ENCODE peak calls at places on chromosomes 1 and 21, in seven cellular contexts. C is fibroblast of lung, T is uterus, Q is cardiac muscle cell, P is heart left ventricle, B is Peyer's patch, K is HCT116. N is an unnamed sample.

GRCh38 chr1:228087771-228088251 is 5.3 kb downstream of the ARF1 start:
- DNase-seq in Q (no peak), K (no peak), T (no peak), B (peak), P (peak), C (peak), N (no peak)

GRCh38 chr1:87104945-87105344 is 190.5 kb downstream of the HS2ST1 start:
- DNase-seq in K (no peak), C (no peak), P (no peak), B (no peak), Q (no peak), T (no peak), N (no peak)

GRCh38 chr1:49102752-49103151 is 326.1 kb upstream of the BEND5 start:
- DNase-seq in C (peak), T (no peak), B (no peak), Q (no peak), P (no peak), K (no peak), N (no peak)

GRCh38 chr1:210464519-210465039 is 135.9 kb downstream of the HHAT start:
- DNase-seq in B (no peak), K (no peak), Q (no peak), P (no peak), T (peak), C (peak), N (no peak)

GRCh38 chr1:246302671-246303317 is 204.3 kb downstream of the SMYD3 start:
- DNase-seq in K (no peak), T (no peak), P (no peak), B (no peak), Q (peak), C (peak), N (no peak)

GRCh38 chr1:229599218-229599812 is 26.6 kb downstream of the TAF5L start:
- DNase-seq in K (no peak), B (no peak), P (no peak), C (no peak), T (no peak), Q (no peak), N (no peak)

GRCh38 chr1:225361176-225361575 is 66.7 kb downstream of the LBR start:
- DNase-seq in Q (no peak), P (no peak), C (peak), T (no peak), B (no peak), K (no peak), N (no peak)

GRCh38 chr21:38765056-38765455 is 40.7 kb upstream of the ETS2 start:
- DNase-seq in K (no peak), Q (no peak), C (no peak), T (no peak), B (no peak), P (no peak), N (no peak)

GRCh38 chr1:87149166-87150065 is 179.3 kb upstream of the LMO4 start:
- DNase-seq in C (peak), T (no peak), P (no peak), Q (no peak), K (no peak), B (no peak), N (no peak)

GRCh38 chr1:182688436-182688835 is 4.0 kb upstream of the RGS8 start:
- DNase-seq in B (no peak), C (no peak), P (no peak), T (no peak), K (no peak), Q (no peak), N (no peak)

GRCh38 chr1:77673030-77673429 is 9.4 kb downstream of the ZZZ3 start:
- DNase-seq in P (no peak), T (no peak), K (no peak), B (no peak), C (no peak), Q (no peak), N (no peak)

GRCh38 chr1:54800899-54801759 is at the start of gene TTC22:
- DNase-seq in B (peak), T (no peak), P (no peak), K (peak), C (no peak), Q (no peak), N (no peak)

GRCh38 chr1:53878492-53879105 is 11.0 kb downstream of the YIPF1 start:
- DNase-seq in C (peak), T (no peak), Q (peak), P (no peak), B (no peak), K (peak), N (no peak)

GRCh38 chr1:182806015-182806678 is 16.6 kb downstream of the NPL start:
- DNase-seq in T (no peak), C (no peak), P (no peak), Q (peak), B (no peak), K (peak), N (no peak)

GRCh38 chr21:29390778-29391177 is 92.1 kb downstream of the BACH1 start:
- DNase-seq in Q (no peak), P (no peak), C (no peak), B (no peak), T (no peak), K (no peak), N (no peak)

GRCh38 chr1:153881764-153882163 is 41.0 kb downstream of the GATAD2B start:
- DNase-seq in P (no peak), K (no peak), Q (no peak), C (peak), T (no peak), B (no peak), N (no peak)

GRCh38 chr1:32031578-32032286 is 18.1 kb downstream of the KHDRBS1 start:
- DNase-seq in K (no peak), P (no peak), Q (no peak), C (peak), B (no peak), T (no peak), N (no peak)

GRCh38 chr1:240413732-240414131 is 198.2 kb downstream of the GREM2 start:
- DNase-seq in C (peak), Q (no peak), P (no peak), B (no peak), T (no peak), K (no peak), N (no peak)

GRCh38 chr1:210129759-210130158 is 102.8 kb upstream of the SERTAD4 start:
- DNase-seq in C (no peak), K (no peak), Q (no peak), T (no peak), B (no peak), P (no peak), N (no peak)

GRCh38 chr1:22105611-22106207 is 37.2 kb downstream of the WNT4 start:
- DNase-seq in C (peak), K (peak), B (no peak), P (no peak), Q (peak), T (peak), N (no peak)

GRCh38 chr1:56099766-56100165 is 479.6 kb downstream of the PLPP3 start:
- DNase-seq in T (no peak), P (no peak), B (no peak), K (no peak), C (peak), Q (peak), N (no peak)

GRCh38 chr1:177913762-177914540 is 55.9 kb downstream of the SEC16B start:
- DNase-seq in K (peak), B (no peak), P (no peak), Q (peak), C (peak), T (no peak), N (no peak)

GRCh38 chr1:96843196-96843595 is 121.6 kb downstream of the PTBP2 start:
- DNase-seq in Q (no peak), P (no peak), K (no peak), B (no peak), T (no peak), C (peak), N (no peak)

GRCh38 chr1:13700521-13701273 is 709 bp downstream of the PRDM2 start:
- DNase-seq in T (peak), B (peak), P (peak), Q (no peak), K (no peak), C (peak), N (peak)

GRCh38 chr21:37565530-37566223 is 199.1 kb downstream of the DYRK1A start:
- DNase-seq in C (peak), P (no peak), K (no peak), B (no peak), Q (no peak), T (no peak), N (no peak)

GRCh38 chr21:44814498-44815023 is 3.3 kb downstream of the SUMO3 start:
- DNase-seq in B (no peak), T (no peak), K (no peak), Q (no peak), P (no peak), C (no peak), N (no peak)

GRCh38 chr1:231806623-231807470 is 180.3 kb downstream of the DISC1 start:
- DNase-seq in P (peak), C (no peak), T (no peak), B (peak), K (peak), Q (peak), N (peak)

GRCh38 chr1:244672961-244673695 is 20.2 kb downstream of the DESI2 start:
- DNase-seq in K (no peak), T (peak), Q (peak), C (peak), B (no peak), P (peak), N (no peak)

GRCh38 chr1:228365321-228366061 is 41.1 kb downstream of the TRIM11 start:
- DNase-seq in B (no peak), Q (no peak), K (no peak), C (no peak), P (peak), T (peak), N (no peak)

GRCh38 chr1:168734271-168734670 is 5.3 kb upstream of the DPT start:
- DNase-seq in Q (no peak), T (no peak), B (no peak), K (no peak), P (peak), C (no peak), N (peak)

GRCh38 chr1:67645495-67646144 is 39.4 kb upstream of the GADD45A start:
- DNase-seq in Q (no peak), C (no peak), T (peak), P (peak), B (peak), K (no peak), N (peak)

GRCh38 chr1:26021647-26022403 is at the start of gene EXTL1:
- DNase-seq in Q (peak), P (peak), K (no peak), T (no peak), C (peak), B (no peak), N (peak)

GRCh38 chr21:41928621-41929220 is 25.1 kb downstream of the C2CD2 start:
- DNase-seq in C (no peak), K (no peak), P (no peak), Q (no peak), T (no peak), B (no peak), N (no peak)
- H3K27ac ChIP-seq in C (no peak), K (no peak), P (no peak), Q (no peak), T (no peak), B (peak), N (peak)

GRCh38 chr1:181104790-181105133 is 16.3 kb downstream of the IER5 start:
- DNase-seq in P (no peak), T (peak), C (peak), Q (peak), B (no peak), K (no peak), N (no peak)
- H3K27ac ChIP-seq in P (peak), T (peak), C (peak), Q (peak), B (peak), K (peak), N (peak)

DNA sequence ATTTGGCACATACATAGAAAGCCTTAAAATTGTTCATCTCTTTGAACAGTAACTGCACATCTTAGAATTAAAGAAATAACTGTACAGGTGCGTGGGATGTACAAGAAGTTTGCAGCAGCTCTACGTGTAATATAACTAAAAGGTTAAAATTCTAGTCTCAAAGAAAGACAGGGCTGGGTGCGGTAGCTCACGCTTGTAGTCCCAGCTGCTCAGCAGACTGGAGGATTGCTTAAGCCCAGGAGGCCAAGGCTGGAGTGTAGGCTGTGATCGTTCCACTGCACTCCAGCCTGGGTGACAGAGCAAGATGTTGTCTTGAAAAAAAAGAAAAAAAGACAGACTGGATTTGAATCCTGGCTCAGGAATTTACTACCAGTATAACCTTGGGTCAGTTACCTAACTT is 13.4 kb downstream of the PARP1 start:
- DNase-seq in Q (no peak), P (no peak), K (no peak), C (no peak), T (no peak), B (no peak), N (no peak)
- H3K27ac ChIP-seq in Q (no peak), P (no peak), K (no peak), C (no peak), T (no peak), B (no peak), N (no peak)

DNA sequence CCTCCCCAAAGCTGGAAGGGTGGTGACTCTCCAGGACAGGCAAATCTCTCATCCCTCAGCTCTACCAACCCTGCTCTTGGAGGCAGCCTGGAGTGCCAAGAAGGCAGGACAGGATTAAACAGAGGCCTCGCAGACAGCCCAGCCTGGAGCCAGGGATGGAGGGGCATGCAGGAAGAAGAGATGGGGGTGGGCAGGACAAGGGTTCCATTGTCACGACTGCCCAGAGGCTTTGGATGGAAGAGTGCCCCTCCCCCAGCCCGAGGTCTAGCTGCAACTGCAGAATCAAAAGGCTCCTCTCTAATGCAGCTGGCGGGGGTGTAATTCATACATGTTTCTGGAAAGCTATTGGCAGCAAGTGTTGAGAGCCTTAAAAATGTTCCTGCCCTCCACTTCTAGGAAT is 8.9 kb downstream of the RAB7B start:
- DNase-seq in C (no peak), Q (no peak), K (no peak), B (no peak), P (no peak), T (no peak), N (no peak)
- H3K27ac ChIP-seq in C (no peak), Q (no peak), K (no peak), B (no peak), P (no peak), T (no peak), N (no peak)

N was measured in heart right ventricle.